ENCODE peak calls at places on chromosomes 6 and 20, in four cellular contexts. X is tibial artery, U is heart right ventricle, A is pancreas. Q is an unnamed sample. For H3K4me1, the result is how much of the 10 kb centered on the place peaks cover.

GRCh38 chr20:52349806-52350205 is 158.2 kb upstream of the ZFP64 start:
- DNase-seq in X (no peak), U (no peak), A (no peak), Q (no peak)

GRCh38 chr6:150363733-150364132 is 5.1 kb upstream of the IYD start:
- DNase-seq in A (no peak), U (no peak), X (no peak), Q (no peak)

GRCh38 chr6:99350573-99350972 is 1.1 kb upstream of the FAXC start:
- DNase-seq in U (no peak), X (no peak), A (peak), Q (no peak)

GRCh38 chr6:146719387-146719786 is 120.6 kb downstream of the ADGB start:
- DNase-seq in X (no peak), U (no peak), A (no peak), Q (no peak)

GRCh38 chr6:165676435-165677068 is 13.5 kb upstream of the PDE10A start:
- DNase-seq in A (no peak), X (no peak), U (peak), Q (no peak)

GRCh38 chr6:46935687-46936086 is 13.9 kb upstream of the ADGRF5 start:
- DNase-seq in U (no peak), X (no peak), A (no peak), Q (no peak)

GRCh38 chr6:35238843-35239289 is 20.7 kb upstream of the ZNF76 start:
- DNase-seq in X (peak), U (peak), A (no peak), Q (no peak)

GRCh38 chr6:143079325-143079640 is 18.6 kb downstream of the AIG1 start:
- DNase-seq in U (no peak), X (no peak), A (no peak), Q (no peak)

GRCh38 chr20:31494131-31494530 is 19.0 kb downstream of the REM1 start:
- DNase-seq in A (no peak), X (no peak), U (no peak), Q (peak)

GRCh38 chr6:97240222-97240621 is 42.8 kb downstream of the MMS22L start:
- DNase-seq in A (no peak), U (no peak), X (no peak), Q (peak)

GRCh38 chr20:23668477-23668951 is 20.3 kb downstream of the CST4 start:
- DNase-seq in A (peak), X (no peak), U (no peak), Q (peak)

GRCh38 chr6:143397229-143398222 is 53.0 kb downstream of the ADAT2 start:
- DNase-seq in X (peak), U (no peak), A (peak), Q (peak)

DNA sequence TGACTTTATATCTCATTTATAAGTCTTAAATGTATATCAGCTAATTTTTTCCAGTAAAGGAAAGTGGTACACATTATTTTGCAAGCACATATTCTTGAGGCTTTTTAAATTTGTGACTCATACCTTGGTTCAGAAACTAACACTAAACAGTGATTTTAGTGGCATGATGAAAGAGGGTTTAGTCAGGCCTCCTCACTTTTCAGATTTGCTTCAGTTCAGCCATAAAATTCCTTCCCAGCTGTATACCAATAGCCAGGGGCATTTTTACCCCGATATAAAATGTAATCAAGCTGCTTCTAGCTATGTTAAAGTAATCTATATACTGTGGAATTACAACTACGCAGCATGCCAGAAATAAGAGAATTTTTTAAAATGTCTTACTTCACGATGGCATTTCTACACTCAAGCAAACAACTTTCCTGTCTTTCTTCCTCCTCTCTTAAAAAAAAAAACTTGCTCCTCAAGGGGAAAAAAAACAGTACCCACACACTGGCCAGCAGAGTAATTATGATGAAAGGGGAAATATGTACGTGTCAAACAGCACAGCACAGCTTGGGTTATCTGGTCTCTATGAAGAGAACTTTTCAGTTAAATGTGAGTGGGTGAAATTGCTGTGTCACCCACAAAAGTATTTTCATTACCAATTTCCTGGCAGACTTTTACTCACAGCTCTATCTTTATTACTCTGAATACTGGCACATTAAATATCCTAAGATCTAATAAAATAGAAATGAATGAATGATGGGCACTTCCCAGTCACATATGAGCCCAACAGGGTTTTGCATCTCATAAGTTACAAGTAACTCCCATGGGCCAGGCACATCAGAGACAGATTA is 244.8 kb upstream of the TENT5A start:
- DNase-seq in A (no peak), U (no peak), X (no peak), Q (no peak)
- H3K27ac ChIP-seq in A (no peak), U (no peak), X (peak), Q (peak)

GRCh38 chr20:4165984-4166725 is 150.8 kb upstream of the RNF24 start:
- DNase-seq in X (no peak), A (no peak), U (no peak), Q (no peak)

GRCh38 chr20:4166726-4167035 is 151.3 kb upstream of the RNF24 start:
- DNase-seq in U (no peak), X (no peak), A (no peak), Q (no peak)

GRCh38 chr20:4162766-4163165 is 147.4 kb upstream of the RNF24 start:
- DNase-seq in A (no peak), X (no peak), U (no peak), Q (no peak)

GRCh38 chr20:4161447-4162251 is 146.3 kb upstream of the RNF24 start:
- DNase-seq in U (no peak), A (peak), X (no peak), Q (no peak)

GRCh38 chr20:4164246-4164645 is 148.9 kb upstream of the RNF24 start:
- DNase-seq in X (no peak), U (no peak), A (no peak), Q (no peak)
- H3K4me1 ChIP-seq in X (under half), U (under half), A (under half), Q (under half)

DNA sequence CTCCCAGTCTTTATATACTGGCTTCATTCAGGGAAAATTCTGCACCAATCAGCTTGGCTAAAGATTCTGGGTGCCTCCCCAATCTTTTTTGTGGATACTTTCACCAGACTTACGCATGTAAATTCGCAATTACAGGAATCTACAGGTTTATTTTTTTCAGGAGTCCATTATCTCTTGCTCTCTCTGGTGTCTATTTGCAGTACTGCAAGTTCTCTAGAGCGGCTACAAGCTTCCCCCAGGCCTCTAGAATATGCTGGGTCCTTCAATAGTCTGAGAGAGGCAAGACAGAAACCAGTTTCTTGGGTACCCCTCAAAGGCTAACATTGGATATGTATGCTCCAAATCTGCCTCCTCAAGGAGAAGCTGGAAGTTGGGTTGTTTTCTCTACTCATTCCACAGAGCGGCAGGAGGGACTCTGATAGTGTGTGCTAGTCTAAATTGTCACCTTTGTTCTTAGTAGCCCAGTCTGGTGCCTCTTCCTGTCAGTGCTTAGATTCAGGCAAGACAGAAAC is 58.5 kb downstream of the SUN5 start:
- DNase-seq in A (no peak), X (no peak), U (no peak), Q (peak)
- TF ChIP-seq CTCF in A (no peak), X (no peak), U (no peak), Q (peak)

DNA sequence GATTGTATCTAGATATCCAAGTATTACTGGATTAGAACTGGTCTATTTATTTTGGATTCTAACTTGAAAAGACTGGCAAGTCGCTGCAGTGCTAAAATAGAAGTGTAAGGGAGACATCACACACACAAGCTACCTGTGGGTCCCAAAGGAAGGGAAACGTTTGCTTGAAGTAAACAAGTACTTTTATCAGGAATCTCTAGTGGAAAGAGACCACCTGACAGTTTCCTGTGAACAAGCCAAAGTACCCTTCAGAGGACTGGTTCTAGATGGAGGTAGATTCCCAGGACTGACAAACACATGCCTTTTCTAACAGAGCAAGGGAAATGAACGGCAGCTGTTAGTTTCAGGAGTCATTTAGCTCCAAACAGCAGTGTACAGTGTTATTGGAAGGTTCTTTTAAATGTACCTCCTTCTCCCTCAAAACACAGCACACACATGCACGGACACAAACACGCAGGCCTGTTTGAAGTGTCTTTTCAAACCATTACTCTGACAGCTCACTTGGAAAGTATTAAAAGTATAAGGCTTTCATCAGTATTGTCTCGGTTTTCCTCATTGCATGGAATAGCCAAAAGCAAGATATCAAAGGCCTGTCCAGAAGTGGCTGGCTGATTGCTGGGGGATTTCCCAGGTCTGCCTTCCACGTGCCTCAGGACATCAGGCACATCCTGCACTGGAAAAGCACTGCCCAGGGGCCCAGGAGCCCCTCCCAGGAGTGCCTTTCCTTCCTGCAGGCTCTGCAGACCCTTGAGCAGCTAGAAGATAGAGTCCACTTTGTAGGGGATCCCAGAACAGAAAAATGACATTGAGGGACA is 393.3 kb upstream of the SOX4 start:
- DNase-seq in X (no peak), A (no peak), U (no peak), Q (peak)
- H3K27ac ChIP-seq in X (no peak), A (no peak), U (no peak), Q (peak)

GRCh38 chr20:57400821-57401564 is 9.8 kb downstream of the RBM38 start:
- DNase-seq in U (no peak), X (no peak), A (no peak), Q (no peak)

GRCh38 chr20:57400262-57400701 is 9.1 kb downstream of the RBM38 start:
- DNase-seq in X (no peak), A (no peak), U (no peak), Q (no peak)

GRCh38 chr20:57398901-57399535 is 7.8 kb downstream of the RBM38 start:
- DNase-seq in U (no peak), A (no peak), X (no peak), Q (no peak)

GRCh38 chr20:57398231-57398821 is 7.1 kb downstream of the RBM38 start:
- DNase-seq in U (peak), A (peak), X (no peak), Q (no peak)

GRCh38 chr20:57399587-57400261 is 8.5 kb downstream of the RBM38 start:
- DNase-seq in U (peak), X (no peak), A (no peak), Q (no peak)
- H3K4me1 ChIP-seq in U (under half), X (under half), A (under half), Q (under half)

GRCh38 chr6:16285467-16286150 is 47.2 kb downstream of the GMPR start:
- DNase-seq in X (peak), A (no peak), U (no peak), Q (no peak)

GRCh38 chr6:16288163-16288562 is 49.8 kb downstream of the GMPR start:
- DNase-seq in U (no peak), A (no peak), X (peak), Q (no peak)

GRCh38 chr6:16284472-16284871 is 46.1 kb downstream of the GMPR start:
- DNase-seq in U (no peak), A (no peak), X (peak), Q (no peak)

GRCh38 chr6:16282370-16282769 is 44.0 kb downstream of the GMPR start:
- DNase-seq in A (no peak), X (peak), U (no peak), Q (no peak)

GRCh38 chr6:16286151-16286522 is 47.8 kb downstream of the GMPR start:
- DNase-seq in A (no peak), U (peak), X (peak), Q (no peak)
- TF ChIP-seq CTCF in A (no peak), U (peak), X (peak), Q (peak)

DNA sequence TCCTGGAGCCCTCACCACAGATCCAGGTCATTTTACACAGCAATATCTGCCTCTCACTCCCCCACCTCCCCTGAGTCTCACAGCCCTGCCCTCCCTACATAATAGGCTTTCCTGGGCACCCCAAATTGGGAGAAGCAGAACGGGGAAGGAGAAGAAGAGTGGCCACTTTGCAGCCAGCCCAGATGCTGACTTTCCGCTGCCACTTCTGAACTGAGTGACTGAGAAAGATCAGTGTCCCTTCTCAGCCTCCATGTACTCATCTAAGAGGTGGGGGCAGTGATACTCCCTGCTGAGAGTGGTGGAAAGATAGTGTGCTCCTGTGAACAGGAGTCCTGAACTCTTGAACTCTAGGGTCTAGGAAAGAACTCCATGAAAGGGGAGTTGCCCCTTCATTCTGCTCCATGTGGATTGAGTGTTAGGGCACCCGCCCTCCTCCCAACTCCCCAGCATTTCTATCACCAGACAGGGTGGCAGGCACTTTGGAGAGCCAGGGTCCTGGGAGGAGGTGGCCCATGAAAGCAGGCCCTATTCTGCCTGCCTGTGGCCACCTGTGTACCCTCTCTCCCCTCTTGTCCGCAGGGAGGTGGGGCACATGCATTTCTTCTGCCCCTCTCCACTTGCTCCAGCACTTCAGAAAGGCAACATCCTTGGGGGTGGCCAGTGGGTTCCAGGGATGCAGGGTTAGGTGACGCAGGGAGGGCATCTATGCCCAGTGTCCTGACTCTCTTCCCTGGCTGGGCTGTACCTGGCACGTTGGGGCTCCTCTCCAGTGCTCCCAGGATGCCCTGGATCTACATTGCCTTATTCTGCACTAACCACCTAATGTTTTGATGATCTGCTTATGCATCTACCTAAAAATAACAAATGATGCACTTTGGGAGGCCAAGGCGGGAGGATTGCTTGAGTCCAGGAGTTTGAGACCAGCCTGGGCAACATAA is 38.3 kb upstream of the MRPS18A start:
- DNase-seq in U (no peak), X (peak), A (no peak), Q (peak)
- H3K27ac ChIP-seq in U (no peak), X (no peak), A (no peak), Q (peak)

Q was measured in foreskin keratinocyte.